ENCODE peak calls at places on chromosome 13, in seven cellular contexts. U, X, Q, T, L, N and M are unnamed samples.

GRCh38 chr13:113941571-113942191 is 32.2 kb downstream of the C13orf46 start:
- DNase-seq in U (peak; percentile 88), X (peak; percentile 28), Q (no peak), T (no peak), L (no peak), N (no peak), M (peak; percentile 9)

GRCh38 chr13:80359459-80360297 is 18.8 kb upstream of the SPRY2 start:
- DNase-seq in U (no peak), X (no peak), Q (no peak), T (no peak), L (no peak), N (no peak), M (peak; percentile 36)

GRCh38 chr13:114035583-114036501 is 62.0 kb upstream of the C13orf46 start:
- DNase-seq in U (no peak), X (no peak), Q (no peak), T (no peak), L (no peak), N (no peak), M (no peak)

GRCh38 chr13:110150384-110151091 is 156.4 kb downstream of the COL4A1 start:
- DNase-seq in U (no peak), X (peak; percentile 49), Q (no peak), T (no peak), L (no peak), N (no peak), M (no peak)

GRCh38 chr13:21232196-21232595 is 55.7 kb downstream of the MRPL57 start:
- DNase-seq in U (no peak), X (no peak), Q (no peak), T (no peak), L (no peak), N (no peak), M (no peak)

GRCh38 chr13:110306340-110306959 is 507 bp downstream of the COL4A1 start:
- DNase-seq in U (no peak), X (peak; percentile 62), Q (no peak), T (no peak), L (no peak), N (no peak), M (peak; percentile 11)

GRCh38 chr13:41746259-41746658 is 214.7 kb downstream of the VWA8 start:
- DNase-seq in U (peak; percentile 89), X (peak; percentile 85), Q (no peak), T (no peak), L (no peak), N (no peak), M (no peak)

GRCh38 chr13:48110930-48111721 is 16.2 kb upstream of the MED4 start:
- DNase-seq in U (no peak), X (peak; percentile 4), Q (no peak), T (no peak), L (peak; percentile 8), N (no peak), M (no peak)

GRCh38 chr13:79907527-79907926 is 426.6 kb downstream of the NDFIP2 start:
- DNase-seq in U (no peak), X (no peak), Q (no peak), T (no peak), L (no peak), N (no peak), M (peak; percentile 53)